ENCODE peak calls at places on chromosomes 13 and 19, in six cellular contexts. P is SK-N-SH, B is stomach, F is HepG2, O is HCT116, H is prostate gland. N is an unnamed sample. For H3K4me1, the result is how much of the 10 kb centered on the place peaks cover.

GRCh38 chr13:42602910-42603309 is 29.0 kb downstream of the TNFSF11 start:
- DNase-seq in P (no peak), B (no peak), F (no peak), O (no peak), H (no peak), N (no peak)

GRCh38 chr13:109704771-109705628 is 81.4 kb downstream of the IRS2 start:
- DNase-seq in P (no peak), B (peak), F (no peak), O (no peak), H (no peak), N (no peak)

GRCh38 chr19:5691205-5691929 is 1.3 kb downstream of the RPL36 start:
- DNase-seq in P (peak), B (peak), F (no peak), O (no peak), H (peak), N (peak)

GRCh38 chr19:37977391-37977790 is 70.4 kb downstream of the SIPA1L3 start:
- DNase-seq in P (no peak), B (no peak), F (no peak), O (no peak), H (no peak), N (no peak)

GRCh38 chr19:16375936-16376185 is 51.2 kb downstream of the KLF2 start:
- DNase-seq in P (no peak), B (no peak), F (no peak), O (no peak), H (no peak), N (no peak)

GRCh38 chr13:44267966-44268365 is 105.7 kb upstream of the SERP2 start:
- DNase-seq in P (no peak), B (no peak), F (no peak), O (no peak), H (no peak), N (no peak)

GRCh38 chr19:13784731-13785452 is 10.4 kb upstream of the ZSWIM4 start:
- DNase-seq in P (peak), B (peak), F (peak), O (peak), H (peak), N (peak)

GRCh38 chr13:114020750-114021463 is 47.0 kb upstream of the C13orf46 start:
- DNase-seq in P (no peak), B (no peak), F (no peak), O (no peak), H (no peak), N (no peak)

GRCh38 chr13:51590966-51591627 is 6.8 kb downstream of the WDFY2 start:
- DNase-seq in P (peak), B (peak), F (peak), O (no peak), H (peak), N (no peak)

GRCh38 chr19:46716013-46716671 is 772 bp downstream of the PRKD2 start:
- DNase-seq in P (peak), B (peak), F (no peak), O (no peak), H (no peak), N (no peak)

GRCh38 chr19:57620673-57621348 is 6.8 kb downstream of the ZNF134 start:
- DNase-seq in P (no peak), B (no peak), F (no peak), O (no peak), H (no peak), N (no peak)

GRCh38 chr13:28636677-28637317 is 22.1 kb upstream of the POMP start:
- DNase-seq in P (peak), B (peak), F (peak), O (peak), H (no peak), N (no peak)

GRCh38 chr19:38952395-38953165 is 21.8 kb downstream of the MRPS12 start:
- DNase-seq in P (no peak), B (peak), F (peak), O (no peak), H (no peak), N (no peak)

GRCh38 chr19:28208745-28209144 is 1004.2 kb downstream of the UQCRFS1 start:
- DNase-seq in P (no peak), B (no peak), F (no peak), O (no peak), H (no peak), N (no peak)

GRCh38 chr13:99468971-99469545 is 32.2 kb upstream of the TM9SF2 start:
- DNase-seq in P (no peak), B (no peak), F (no peak), O (no peak), H (no peak), N (no peak)
- H3K4me3 ChIP-seq in P (no peak), B (no peak), F (no peak), O (no peak), H (no peak), N (no peak)

GRCh38 chr19:2043864-2044708 is 7.0 kb downstream of the MKNK2 start:
- DNase-seq in P (no peak), B (no peak), F (no peak), O (no peak), H (no peak), N (no peak)
- TF ChIP-seq POLR2AphosphoS5 in P (no peak), B (no peak), F (no peak), O (no peak), H (no peak), N (no peak)

DNA sequence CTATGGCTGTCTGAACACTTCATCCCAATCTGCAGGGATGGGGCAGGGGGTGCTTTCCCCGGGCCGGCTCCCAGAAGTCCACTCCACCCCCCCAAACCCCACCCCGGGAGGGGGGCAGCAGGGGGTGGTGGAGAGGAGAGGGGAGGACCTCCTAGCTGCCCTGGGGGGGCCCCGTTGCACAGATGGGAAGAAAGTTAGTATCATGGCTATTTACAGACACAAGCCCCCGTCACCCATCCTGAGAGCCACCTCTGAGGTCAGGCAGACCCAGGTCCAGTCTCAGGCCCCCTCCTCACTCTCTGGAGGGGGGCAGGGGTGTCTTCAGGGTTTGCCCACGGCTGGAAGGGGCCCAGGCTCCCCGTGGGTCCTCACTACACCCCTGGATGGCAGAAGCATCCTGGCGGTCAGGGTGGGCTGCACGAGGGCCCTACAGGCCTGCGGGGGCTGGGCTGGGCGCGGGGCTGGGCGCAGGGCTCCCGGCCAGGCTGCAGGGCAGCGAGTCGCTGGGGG is 5.8 kb upstream of the REXO1 start:
- DNase-seq in P (no peak), B (no peak), F (no peak), O (no peak), H (no peak), N (no peak)
- H3K4me1 ChIP-seq in P (under half), B (half or more), F (under half), O (half or more), H (under half), N (under half)

GRCh38 chr13:75754936-75755335 is 118.8 kb downstream of the LMO7 start:
- DNase-seq in P (no peak), B (no peak), F (no peak), O (no peak), H (no peak), N (no peak)

GRCh38 chr13:75761373-75761772 is 125.2 kb downstream of the LMO7 start:
- DNase-seq in P (no peak), B (no peak), F (no peak), O (no peak), H (no peak), N (no peak)

GRCh38 chr13:75759531-75759930 is 123.4 kb downstream of the LMO7 start:
- DNase-seq in P (no peak), B (no peak), F (peak), O (no peak), H (no peak), N (no peak)

GRCh38 chr13:75760182-75760981 is 124.3 kb downstream of the LMO7 start:
- DNase-seq in P (no peak), B (peak), F (peak), O (peak), H (peak), N (no peak)

GRCh38 chr13:75757336-75757735 is 121.2 kb downstream of the LMO7 start:
- DNase-seq in P (no peak), B (no peak), F (no peak), O (no peak), H (no peak), N (no peak)
- H3K4me3 ChIP-seq in P (no peak), B (no peak), F (no peak), O (no peak), H (no peak), N (no peak)

GRCh38 chr19:17598953-17599352 is 43.5 kb downstream of the COLGALT1 start:
- DNase-seq in P (no peak), B (no peak), F (no peak), O (no peak), H (no peak), N (no peak)
- TF ChIP-seq POLR2AphosphoS5 in P (no peak), B (no peak), F (no peak), O (no peak), H (no peak), N (no peak)

GRCh38 chr19:2426661-2427322 is 594 bp downstream of the TIMM13 start:
- DNase-seq in P (peak), B (peak), F (peak), O (peak), H (no peak), N (no peak)
- H3K4me1 ChIP-seq in P (under half), B (under half), F (under half), O (under half), H (under half), N (under half)

GRCh38 chr13:98796798-98797197 is 44.3 kb upstream of the SLC15A1 start:
- DNase-seq in P (peak), B (no peak), F (no peak), O (no peak), H (no peak), N (no peak)
- H3K4me3 ChIP-seq in P (no peak), B (no peak), F (no peak), O (no peak), H (no peak), N (no peak)